ENCODE peak calls at places on chromosomes 6 and 20, in seven cellular contexts. K is neuronal stem cell, N is IMR-90, W is H9, G is mesendoderm, B is mesenchymal stem cell, P is H1. S is an unnamed sample. For H3K4me1, the result is how much of the 10 kb centered on the place peaks cover.

GRCh38 chr6:97077380-97077779 is 152.9 kb downstream of the KLHL32 start:
- DNase-seq in K (no peak), N (no peak), W (no peak), G (peak), B (no peak), P (no peak), S (no peak)

GRCh38 chr6:109362102-109362884 is 20.0 kb downstream of the CD164 start:
- DNase-seq in K (no peak), N (no peak), W (no peak), G (no peak), B (no peak), P (no peak), S (no peak)

GRCh38 chr20:37556538-37556937 is 28.9 kb upstream of the BLCAP start:
- DNase-seq in K (no peak), N (no peak), W (no peak), G (no peak), B (no peak), P (no peak), S (no peak)

GRCh38 chr6:36285187-36285612 is 15.3 kb downstream of the PNPLA1 start:
- DNase-seq in K (peak), N (no peak), W (peak), G (peak), B (no peak), P (peak), S (no peak)

GRCh38 chr20:4455996-4456395 is 265.7 kb upstream of the PRND start:
- DNase-seq in K (no peak), N (no peak), W (no peak), G (no peak), B (no peak), P (no peak), S (no peak)

GRCh38 chr6:28980797-28981390 is 24.2 kb downstream of the ZNF311 start:
- DNase-seq in K (peak), N (peak), W (peak), G (peak), B (peak), P (no peak), S (peak)

GRCh38 chr6:56513631-56514030 is 129.1 kb downstream of the DST start:
- DNase-seq in K (no peak), N (peak), W (no peak), G (no peak), B (no peak), P (no peak), S (peak)

GRCh38 chr20:1669304-1669703 is 11.7 kb upstream of the SIRPG start:
- DNase-seq in K (no peak), N (no peak), W (no peak), G (no peak), B (no peak), P (no peak), S (no peak)

GRCh38 chr20:5164645-5165399 is 38.0 kb downstream of the CDS2 start:
- DNase-seq in K (no peak), N (no peak), W (no peak), G (no peak), B (no peak), P (no peak), S (no peak)

GRCh38 chr6:7235712-7236311 is 77.2 kb downstream of the SSR1 start:
- DNase-seq in K (no peak), N (no peak), W (no peak), G (no peak), B (no peak), P (no peak), S (no peak)

GRCh38 chr6:68880050-68880449 is 245.0 kb downstream of the ADGRB3 start:
- DNase-seq in K (no peak), N (no peak), W (no peak), G (no peak), B (peak), P (no peak), S (no peak)

GRCh38 chr6:100948381-100949133 is 67.4 kb upstream of the ASCC3 start:
- DNase-seq in K (no peak), N (peak), W (no peak), G (peak), B (peak), P (no peak), S (peak)

GRCh38 chr6:116847234-116847633 is 18.4 kb upstream of the GPRC6A start:
- DNase-seq in K (no peak), N (peak), W (no peak), G (peak), B (peak), P (no peak), S (no peak)

GRCh38 chr6:74249658-74250057 is 553.7 kb downstream of the CD109 start:
- DNase-seq in K (no peak), N (peak), W (no peak), G (no peak), B (peak), P (no peak), S (no peak)

GRCh38 chr6:95578106-95578410 is 723 bp downstream of the MANEA start:
- DNase-seq in K (no peak), N (peak), W (no peak), G (no peak), B (no peak), P (no peak), S (no peak)

GRCh38 chr20:15240801-15241200 is 903.4 kb upstream of the FLRT3 start:
- DNase-seq in K (no peak), N (no peak), W (no peak), G (no peak), B (no peak), P (no peak), S (no peak)

GRCh38 chr20:25276533-25277050 is 28.7 kb downstream of the PYGB start:
- DNase-seq in K (no peak), N (no peak), W (no peak), G (no peak), B (no peak), P (no peak), S (no peak)

DNA sequence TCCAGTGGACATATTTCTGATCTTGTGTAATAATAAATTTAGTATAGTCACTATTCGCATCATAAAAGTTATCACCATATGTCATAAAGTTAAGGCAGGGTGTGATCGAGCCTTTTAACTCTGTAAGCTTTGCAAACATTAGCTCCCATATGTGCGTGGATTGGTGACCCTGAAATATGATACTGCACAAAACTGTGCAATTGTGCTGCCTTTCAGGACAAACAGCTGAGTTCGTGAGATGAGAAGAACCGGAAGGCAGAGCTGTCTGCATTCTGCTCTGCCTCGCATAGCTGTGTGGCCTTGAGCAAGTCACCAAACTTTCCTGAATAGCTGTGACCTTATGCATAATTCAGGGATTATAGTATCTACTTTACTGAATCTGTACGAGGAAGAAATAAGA is 3.2 kb upstream of the PLEKHG1 start:
- DNase-seq in K (no peak), N (no peak), W (no peak), G (no peak), B (no peak), P (no peak), S (no peak)
- H3K4me1 ChIP-seq in K (under half), N (under half), W (under half), G (under half), B (under half), P (under half), S (under half)

GRCh38 chr20:7682916-7683315 is 257.3 kb downstream of the HAO1 start:
- DNase-seq in K (no peak), N (no peak), W (no peak), G (no peak), B (no peak), P (no peak), S (no peak)
- H2BK5ac ChIP-seq in K (no peak), N (no peak), W (no peak), G (no peak), B (no peak), P (no peak), S (no peak)

DNA sequence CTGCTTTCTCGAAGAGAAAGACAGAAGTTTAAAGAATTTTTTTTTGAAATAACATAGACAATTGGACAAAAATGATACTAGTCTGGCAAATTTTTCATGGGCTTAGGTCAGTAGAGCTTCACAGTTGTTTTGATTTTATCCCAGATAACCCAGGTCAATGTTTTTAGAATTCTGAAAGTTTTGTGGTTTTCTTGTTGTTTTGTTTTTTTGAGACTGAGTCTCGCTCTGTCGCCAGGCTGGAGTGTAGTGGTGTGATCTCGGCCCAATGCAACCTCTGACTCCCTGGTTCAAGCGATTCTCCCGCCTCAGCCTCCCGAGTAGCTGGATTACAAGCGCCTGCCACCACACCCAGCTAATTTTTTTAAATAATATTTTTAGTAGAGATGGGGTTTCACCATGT is 22.8 kb downstream of the KIF13A start:
- DNase-seq in K (no peak), N (no peak), W (no peak), G (no peak), B (peak), P (no peak), S (no peak)
- H3K4me1 ChIP-seq in K (under half), N (under half), W (under half), G (under half), B (under half), P (under half), S (under half)

GRCh38 chr6:14452567-14453527 is 335.3 kb downstream of the CD83 start:
- DNase-seq in K (no peak), N (no peak), W (no peak), G (no peak), B (no peak), P (no peak), S (peak)
- H2BK5ac ChIP-seq in K (no peak), N (no peak), W (no peak), G (no peak), B (no peak), P (no peak), S (no peak)

GRCh38 chr20:59148713-59149493 is 14.7 kb upstream of the ZNF831 start:
- DNase-seq in K (no peak), N (no peak), W (no peak), G (no peak), B (no peak), P (no peak), S (no peak)
- H3K4me1 ChIP-seq in K (under half), N (under half), W (under half), G (under half), B (under half), P (under half), S (under half)

GRCh38 chr6:85912582-85912981 is 269.9 kb upstream of the SYNCRIP start:
- DNase-seq in K (no peak), N (no peak), W (no peak), G (no peak), B (no peak), P (no peak), S (no peak)

DNA sequence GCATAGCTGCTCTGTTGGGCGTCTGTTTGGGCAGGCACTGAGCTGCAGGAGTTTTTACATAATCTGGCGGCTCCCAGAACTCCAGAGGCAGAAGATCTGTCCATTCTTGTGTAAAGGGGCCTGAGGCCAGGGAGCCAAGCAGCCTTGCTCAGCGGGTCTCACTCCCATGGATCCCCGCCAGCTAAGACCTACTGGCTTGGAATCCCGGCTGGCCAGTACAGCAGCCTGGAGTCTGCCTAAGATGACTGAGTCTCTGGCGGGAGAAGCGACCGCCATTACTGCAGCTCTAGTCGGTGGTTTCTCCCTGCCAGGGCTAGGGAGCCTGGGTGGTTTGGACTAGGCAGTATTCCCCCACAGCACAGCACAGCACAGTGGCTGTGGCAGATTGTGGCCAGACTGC is 268.4 kb upstream of the SYNCRIP start:
- DNase-seq in K (no peak), N (no peak), W (no peak), G (no peak), B (no peak), P (no peak), S (peak)
- H2BK5ac ChIP-seq in K (no peak), N (no peak), W (no peak), G (no peak), B (no peak), P (no peak), S (no peak)

GRCh38 chr6:11207199-11207968 is 25.1 kb downstream of the NEDD9 start:
- DNase-seq in K (no peak), N (peak), W (no peak), G (no peak), B (peak), P (no peak), S (peak)
- H3K4me1 ChIP-seq in K (under half), N (under half), W (under half), G (under half), B (under half), P (under half), S (under half)

GRCh38 chr6:41596807-41597206 is 41.5 kb upstream of the MDFI start:
- DNase-seq in K (no peak), N (no peak), W (no peak), G (no peak), B (no peak), P (no peak), S (no peak)

GRCh38 chr6:41595166-41595565 is 43.1 kb upstream of the MDFI start:
- DNase-seq in K (no peak), N (no peak), W (no peak), G (no peak), B (no peak), P (no peak), S (no peak)

GRCh38 chr6:41597246-41598000 is 40.8 kb upstream of the MDFI start:
- DNase-seq in K (no peak), N (no peak), W (peak), G (no peak), B (no peak), P (no peak), S (no peak)

GRCh38 chr6:41594766-41595165 is 43.5 kb upstream of the MDFI start:
- DNase-seq in K (no peak), N (no peak), W (no peak), G (no peak), B (no peak), P (no peak), S (no peak)

DNA sequence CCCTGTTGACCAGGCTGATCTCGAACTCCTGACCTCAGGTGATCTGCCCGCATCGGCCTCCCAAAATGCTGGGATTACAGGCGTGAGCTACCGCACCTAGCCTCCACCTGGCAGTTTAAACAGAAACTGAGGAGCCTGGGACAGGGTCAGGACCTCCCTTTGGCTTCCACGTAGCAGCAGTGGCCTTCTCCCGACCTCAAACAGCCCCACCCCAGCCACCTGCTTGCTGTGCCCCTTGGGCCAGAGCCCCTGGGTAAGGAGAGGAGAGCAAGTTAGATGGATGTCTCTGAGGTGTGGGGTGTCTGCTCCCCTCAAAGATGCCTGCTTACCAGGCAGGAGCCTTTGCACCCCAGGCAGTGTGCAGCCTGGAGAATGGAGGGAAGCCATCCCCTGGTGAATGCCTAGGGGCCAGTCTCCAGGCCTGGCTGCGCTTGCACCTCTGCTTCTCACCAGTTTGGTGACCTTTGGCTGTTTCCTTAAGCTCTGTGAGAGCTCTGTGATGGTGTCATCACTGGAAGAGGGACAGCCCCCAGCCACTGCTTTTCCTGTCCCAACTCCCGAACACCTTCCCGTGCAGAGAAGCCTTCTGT is 42.1 kb upstream of the MDFI start:
- DNase-seq in K (no peak), N (no peak), W (no peak), G (no peak), B (no peak), P (no peak), S (no peak)
- H2BK5ac ChIP-seq in K (peak), N (no peak), W (no peak), G (no peak), B (no peak), P (no peak), S (no peak)

DNA sequence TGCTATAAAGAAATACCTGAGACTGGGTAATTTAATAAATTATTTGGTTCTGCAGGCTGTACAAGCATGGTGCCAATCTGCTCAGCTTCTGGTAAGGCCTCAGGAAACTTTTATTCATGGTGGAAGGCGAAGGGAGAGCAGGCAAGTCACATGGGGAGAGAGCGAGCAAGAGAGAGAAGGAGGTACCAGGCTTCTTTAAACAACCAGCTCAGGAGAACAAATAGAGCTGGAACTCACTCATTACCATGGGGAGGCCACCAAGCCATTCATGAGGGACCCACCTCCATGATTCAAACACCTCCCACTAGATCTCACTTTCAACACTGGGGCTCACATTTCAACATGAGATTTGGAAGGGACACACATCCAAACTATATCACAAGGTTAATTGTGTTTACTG is 44.9 kb upstream of the CRISP1 start:
- DNase-seq in K (no peak), N (no peak), W (peak), G (peak), B (no peak), P (no peak), S (no peak)
- H3K4me1 ChIP-seq in K (under half), N (under half), W (under half), G (under half), B (under half), P (under half), S (under half)